ENCODE peak calls at places on chromosomes 1 and 21, in nine cellular contexts. One of them, this sample, is unnamed.
A peak's percentile ranks its signal among the peaks of the same experiment; 100 is the strongest.

GRCh38 chr21:29114765-29115164 is 15.7 kb upstream of the MAP3K7CL start:
- DNase-seq in NCI-H146: peak; percentile 37
- DNase-seq in H7: peak; percentile 22
- DNase-seq in pancreas: no peak
- DNase-seq in kidney glomerular epithelial cell: peak; percentile 19
- DNase-seq in Peyer's patch: no peak
- DNase-seq in skeletal muscle cell: peak; percentile 75
- DNase-seq in CD8-positive, alpha-beta T cell: no peak
- DNase-seq in naive thymus-derived CD8-positive, alpha-beta T cell: no peak
- DNase-seq in this sample: no peak

GRCh38 chr1:223227486-223228196 is 84.6 kb upstream of the TLR5 start:
- DNase-seq in H7: no peak
- DNase-seq in naive thymus-derived CD8-positive, alpha-beta T cell: no peak
- DNase-seq in CD8-positive, alpha-beta T cell: peak; percentile 29
- DNase-seq in NCI-H146: no peak
- DNase-seq in skeletal muscle cell: no peak
- DNase-seq in kidney glomerular epithelial cell: no peak
- DNase-seq in pancreas: no peak
- DNase-seq in Peyer's patch: no peak
- DNase-seq in this sample: peak; percentile 8

GRCh38 chr1:217230412-217230811 is 400.5 kb downstream of the GPATCH2 start:
- DNase-seq in naive thymus-derived CD8-positive, alpha-beta T cell: no peak
- DNase-seq in CD8-positive, alpha-beta T cell: no peak
- DNase-seq in Peyer's patch: no peak
- DNase-seq in NCI-H146: no peak
- DNase-seq in kidney glomerular epithelial cell: no peak
- DNase-seq in H7: no peak
- DNase-seq in pancreas: no peak
- DNase-seq in skeletal muscle cell: no peak
- DNase-seq in this sample: no peak

GRCh38 chr1:204266504-204267034 is 52.8 kb upstream of the GOLT1A start:
- DNase-seq in Peyer's patch: no peak
- DNase-seq in CD8-positive, alpha-beta T cell: no peak
- DNase-seq in NCI-H146: no peak
- DNase-seq in H7: no peak
- DNase-seq in pancreas: no peak
- DNase-seq in naive thymus-derived CD8-positive, alpha-beta T cell: no peak
- DNase-seq in skeletal muscle cell: no peak
- DNase-seq in kidney glomerular epithelial cell: no peak
- DNase-seq in this sample: no peak

GRCh38 chr1:65149391-65149729 is 1.4 kb downstream of the AK4 start:
- DNase-seq in H7: peak; percentile 36
- DNase-seq in kidney glomerular epithelial cell: no peak
- DNase-seq in NCI-H146: peak; percentile 22
- DNase-seq in naive thymus-derived CD8-positive, alpha-beta T cell: no peak
- DNase-seq in Peyer's patch: no peak
- DNase-seq in CD8-positive, alpha-beta T cell: no peak
- DNase-seq in pancreas: no peak
- DNase-seq in skeletal muscle cell: no peak
- DNase-seq in this sample: peak; percentile 79

GRCh38 chr21:17725339-17725738 is 93.8 kb downstream of the C21orf91 start:
- DNase-seq in NCI-H146: no peak
- DNase-seq in Peyer's patch: no peak
- DNase-seq in H7: no peak
- DNase-seq in naive thymus-derived CD8-positive, alpha-beta T cell: no peak
- DNase-seq in kidney glomerular epithelial cell: no peak
- DNase-seq in pancreas: no peak
- DNase-seq in skeletal muscle cell: no peak
- DNase-seq in CD8-positive, alpha-beta T cell: no peak
- DNase-seq in this sample: no peak

GRCh38 chr1:66521736-66522365 is 12.1 kb upstream of the SGIP1 start:
- DNase-seq in pancreas: no peak
- DNase-seq in naive thymus-derived CD8-positive, alpha-beta T cell: no peak
- DNase-seq in NCI-H146: no peak
- DNase-seq in CD8-positive, alpha-beta T cell: no peak
- DNase-seq in Peyer's patch: no peak
- DNase-seq in H7: no peak
- DNase-seq in kidney glomerular epithelial cell: peak; percentile 32
- DNase-seq in skeletal muscle cell: peak; percentile 90
- DNase-seq in this sample: no peak

GRCh38 chr1:41494351-41495170 is 10.1 kb upstream of the EDN2 start:
- DNase-seq in H7: no peak
- DNase-seq in skeletal muscle cell: no peak
- DNase-seq in CD8-positive, alpha-beta T cell: no peak
- DNase-seq in Peyer's patch: no peak
- DNase-seq in NCI-H146: no peak
- DNase-seq in pancreas: no peak
- DNase-seq in kidney glomerular epithelial cell: no peak
- DNase-seq in naive thymus-derived CD8-positive, alpha-beta T cell: no peak
- DNase-seq in this sample: no peak

GRCh38 chr1:154969741-154970452 is 650 bp downstream of the SHC1 start:
- DNase-seq in CD8-positive, alpha-beta T cell: no peak
- DNase-seq in kidney glomerular epithelial cell: no peak
- DNase-seq in skeletal muscle cell: no peak
- DNase-seq in H7: peak; percentile 62
- DNase-seq in pancreas: no peak
- DNase-seq in NCI-H146: no peak
- DNase-seq in naive thymus-derived CD8-positive, alpha-beta T cell: no peak
- DNase-seq in Peyer's patch: no peak
- DNase-seq in this sample: no peak

GRCh38 chr1:108819878-108820277 is 37.0 kb downstream of the AKNAD1 start:
- DNase-seq in skeletal muscle cell: no peak
- DNase-seq in Peyer's patch: no peak
- DNase-seq in kidney glomerular epithelial cell: no peak
- DNase-seq in NCI-H146: no peak
- DNase-seq in naive thymus-derived CD8-positive, alpha-beta T cell: no peak
- DNase-seq in CD8-positive, alpha-beta T cell: no peak
- DNase-seq in pancreas: no peak
- DNase-seq in H7: no peak
- DNase-seq in this sample: no peak

GRCh38 chr1:22350987-22351756 is 100.5 kb upstream of the ZBTB40 start:
- DNase-seq in NCI-H146: no peak
- DNase-seq in naive thymus-derived CD8-positive, alpha-beta T cell: no peak
- DNase-seq in skeletal muscle cell: no peak
- DNase-seq in Peyer's patch: no peak
- DNase-seq in kidney glomerular epithelial cell: no peak
- DNase-seq in pancreas: peak; percentile 36
- DNase-seq in CD8-positive, alpha-beta T cell: no peak
- DNase-seq in H7: no peak
- DNase-seq in this sample: no peak

GRCh38 chr1:61851849-61852692 is 109.8 kb downstream of the PATJ start:
- DNase-seq in naive thymus-derived CD8-positive, alpha-beta T cell: peak; percentile 19
- DNase-seq in CD8-positive, alpha-beta T cell: no peak
- DNase-seq in pancreas: no peak
- DNase-seq in kidney glomerular epithelial cell: peak; percentile 43
- DNase-seq in H7: peak; percentile 10
- DNase-seq in skeletal muscle cell: no peak
- DNase-seq in NCI-H146: peak; percentile 50
- DNase-seq in Peyer's patch: no peak
- DNase-seq in this sample: no peak